ENCODE peak calls at places on chromosomes 12 and 14, in seven cellular contexts. E, B, X, A, C, H and K are unnamed samples.

GRCh38 chr12:69929125-69929524 is 104.1 kb downstream of the MYRFL start:
- DNase-seq in E (no peak), B (no peak), X (no peak), A (no peak), C (no peak), H (no peak), K (peak)

GRCh38 chr12:110266381-110266909 is 14.6 kb upstream of the ATP2A2 start:
- DNase-seq in E (no peak), B (no peak), X (no peak), A (no peak), C (no peak), H (no peak), K (no peak)

GRCh38 chr12:131091976-131092691 is 138.4 kb downstream of the ADGRD1 start:
- DNase-seq in E (no peak), B (peak), X (no peak), A (no peak), C (no peak), H (no peak), K (no peak)

GRCh38 chr12:70648191-70648590 is 11.0 kb upstream of the PTPRB start:
- DNase-seq in E (no peak), B (no peak), X (no peak), A (no peak), C (no peak), H (no peak), K (peak)

GRCh38 chr14:46550836-46551235 is 100.7 kb downstream of the RPL10L start:
- DNase-seq in E (no peak), B (no peak), X (no peak), A (no peak), C (no peak), H (no peak), K (no peak)

GRCh38 chr14:93019970-93020369 is 95.8 kb downstream of the ITPK1 start:
- DNase-seq in E (no peak), B (no peak), X (no peak), A (no peak), C (no peak), H (no peak), K (no peak)

GRCh38 chr12:6093764-6094163 is 30.7 kb downstream of the VWF start:
- DNase-seq in E (no peak), B (no peak), X (no peak), A (no peak), C (no peak), H (no peak), K (no peak)

GRCh38 chr14:60984225-60984624 is 3.2 kb downstream of the SLC38A6 start:
- DNase-seq in E (no peak), B (no peak), X (no peak), A (no peak), C (no peak), H (peak), K (no peak)

GRCh38 chr12:94643585-94643984 is 6.8 kb downstream of the TMCC3 start:
- DNase-seq in E (no peak), B (no peak), X (no peak), A (no peak), C (no peak), H (no peak), K (peak)

GRCh38 chr12:100168562-100168961 is 25.9 kb upstream of the BLTP3B start:
- DNase-seq in E (no peak), B (no peak), X (no peak), A (no peak), C (no peak), H (no peak), K (no peak)

GRCh38 chr14:77105554-77105953 is 7.5 kb downstream of the CIPC start:
- DNase-seq in E (no peak), B (no peak), X (no peak), A (no peak), C (no peak), H (no peak), K (no peak)

GRCh38 chr14:101076451-101077220 is 173.1 kb upstream of the RTL1 start:
- DNase-seq in E (no peak), B (no peak), X (no peak), A (no peak), C (peak), H (no peak), K (no peak)

GRCh38 chr14:50601405-50601804 is 41.5 kb downstream of the ATL1 start:
- DNase-seq in E (no peak), B (no peak), X (no peak), A (no peak), C (no peak), H (no peak), K (peak)

GRCh38 chr12:8577879-8578278 is 34.8 kb downstream of the AICDA start:
- DNase-seq in E (no peak), B (no peak), X (no peak), A (no peak), C (no peak), H (no peak), K (no peak)

GRCh38 chr12:108337235-108338223 is 1.6 kb downstream of the CMKLR1 start:
- DNase-seq in E (no peak), B (no peak), X (peak), A (no peak), C (no peak), H (peak), K (peak)

GRCh38 chr12:57996520-57996919 is 55.2 kb downstream of the ATP23 start:
- DNase-seq in E (no peak), B (no peak), X (no peak), A (no peak), C (no peak), H (no peak), K (no peak)

GRCh38 chr14:68549057-68549421 is 243.8 kb downstream of the ZFP36L1 start:
- DNase-seq in E (no peak), B (no peak), X (no peak), A (no peak), C (no peak), H (no peak), K (peak)

GRCh38 chr14:98943907-98944306 is 328.1 kb downstream of the BCL11B start:
- DNase-seq in E (no peak), B (no peak), X (no peak), A (no peak), C (no peak), H (no peak), K (no peak)

GRCh38 chr12:11171953-11172675 is 1.1 kb downstream of the SMIM10L1 start:
- DNase-seq in E (no peak), B (no peak), X (peak), A (no peak), C (no peak), H (no peak), K (peak)

GRCh38 chr12:121806556-121807308 is 2.9 kb downstream of the SETD1B start:
- DNase-seq in E (no peak), B (peak), X (no peak), A (no peak), C (no peak), H (no peak), K (peak)

GRCh38 chr12:6132496-6132895 is 8.0 kb upstream of the VWF start:
- DNase-seq in E (no peak), B (no peak), X (no peak), A (no peak), C (no peak), H (no peak), K (no peak)

GRCh38 chr12:724194-724855 is 28.1 kb upstream of the WNK1 start:
- DNase-seq in E (peak), B (no peak), X (peak), A (no peak), C (no peak), H (peak), K (no peak)

GRCh38 chr14:93765032-93765626 is 23.2 kb downstream of the PRIMA1 start:
- DNase-seq in E (no peak), B (no peak), X (peak), A (no peak), C (no peak), H (no peak), K (no peak)

GRCh38 chr14:73724696-73725095 is 10.5 kb upstream of the PNMA1 start:
- DNase-seq in E (no peak), B (no peak), X (no peak), A (no peak), C (no peak), H (no peak), K (no peak)

GRCh38 chr12:67525500-67525884 is 123.1 kb upstream of the DYRK2 start:
- DNase-seq in E (no peak), B (no peak), X (no peak), A (no peak), C (no peak), H (no peak), K (no peak)

GRCh38 chr14:95346820-95347219 is 27.1 kb upstream of the CLMN start:
- DNase-seq in E (no peak), B (no peak), X (no peak), A (no peak), C (no peak), H (no peak), K (peak)